ENCODE peak calls at places on chromosomes 1 and 21, in seven cellular contexts. One of them, this sample, is unnamed.
A peak's percentile ranks its signal among the peaks of the same experiment; 100 is the strongest.

GRCh38 chr1:179879797-179880196 is 2.2 kb upstream of the TOR1AIP2 start:
- DNase-seq in HAP-1: no peak
- DNase-seq in H9: no peak
- DNase-seq in T-helper 1 cell: no peak
- DNase-seq in astrocyte of the spinal cord: no peak
- DNase-seq in Calu3: no peak
- DNase-seq in PC-9: no peak
- DNase-seq in this sample: no peak

GRCh38 chr1:240084337-240084736 is 7.3 kb upstream of the FMN2 start:
- DNase-seq in HAP-1: no peak
- DNase-seq in H9: no peak
- DNase-seq in T-helper 1 cell: no peak
- DNase-seq in astrocyte of the spinal cord: no peak
- DNase-seq in Calu3: no peak
- DNase-seq in PC-9: no peak
- DNase-seq in this sample: no peak

GRCh38 chr1:55466343-55466742 is 251.2 kb upstream of the USP24 start:
- DNase-seq in HAP-1: no peak
- DNase-seq in H9: no peak
- DNase-seq in T-helper 1 cell: no peak
- DNase-seq in astrocyte of the spinal cord: no peak
- DNase-seq in Calu3: no peak
- DNase-seq in PC-9: peak; percentile 40
- DNase-seq in this sample: no peak

GRCh38 chr21:34351786-34352241 is 12.0 kb upstream of the KCNE2 start:
- DNase-seq in HAP-1: peak; percentile 82
- DNase-seq in H9: no peak
- DNase-seq in T-helper 1 cell: no peak
- DNase-seq in astrocyte of the spinal cord: peak; percentile 26
- DNase-seq in Calu3: peak; percentile 39
- DNase-seq in PC-9: peak; percentile 27
- DNase-seq in this sample: no peak

GRCh38 chr1:230643887-230644286 is 1.6 kb downstream of the COG2 start:
- DNase-seq in HAP-1: no peak
- DNase-seq in H9: no peak
- DNase-seq in T-helper 1 cell: no peak
- DNase-seq in astrocyte of the spinal cord: peak; percentile 5
- DNase-seq in Calu3: peak; percentile 39
- DNase-seq in PC-9: no peak
- DNase-seq in this sample: no peak

GRCh38 chr1:171220551-171221175 is 27.6 kb upstream of the FMO1 start:
- DNase-seq in HAP-1: no peak
- DNase-seq in H9: peak; percentile 89
- DNase-seq in T-helper 1 cell: no peak
- DNase-seq in astrocyte of the spinal cord: peak; percentile 92
- DNase-seq in Calu3: no peak
- DNase-seq in PC-9: no peak
- DNase-seq in this sample: no peak

GRCh38 chr1:26282694-26283019 is 2.8 kb downstream of the SH3BGRL3 start:
- DNase-seq in HAP-1: no peak
- DNase-seq in H9: no peak
- DNase-seq in T-helper 1 cell: no peak
- DNase-seq in astrocyte of the spinal cord: no peak
- DNase-seq in Calu3: no peak
- DNase-seq in PC-9: no peak
- DNase-seq in this sample: no peak

GRCh38 chr1:14140800-14141526 is 441.0 kb downstream of the PRDM2 start:
- DNase-seq in HAP-1: no peak
- DNase-seq in H9: no peak
- DNase-seq in T-helper 1 cell: no peak
- DNase-seq in astrocyte of the spinal cord: no peak
- DNase-seq in Calu3: no peak
- DNase-seq in PC-9: no peak
- DNase-seq in this sample: peak; percentile 81

GRCh38 chr1:46535063-46535462 is 16.4 kb downstream of the KNCN start:
- DNase-seq in HAP-1: no peak
- DNase-seq in H9: no peak
- DNase-seq in T-helper 1 cell: no peak
- DNase-seq in astrocyte of the spinal cord: no peak
- DNase-seq in Calu3: peak; percentile 72
- DNase-seq in PC-9: peak; percentile 65
- DNase-seq in this sample: peak; percentile 7

GRCh38 chr1:228368801-228369607 is 37.6 kb downstream of the TRIM11 start:
- DNase-seq in HAP-1: no peak
- DNase-seq in H9: no peak
- DNase-seq in T-helper 1 cell: peak; percentile 5
- DNase-seq in astrocyte of the spinal cord: no peak
- DNase-seq in Calu3: no peak
- DNase-seq in PC-9: no peak
- DNase-seq in this sample: peak; percentile 84

GRCh38 chr1:10152709-10153284 is 57.6 kb upstream of the KIF1B start:
- DNase-seq in HAP-1: peak; percentile 28
- DNase-seq in H9: peak; percentile 75
- DNase-seq in T-helper 1 cell: no peak
- DNase-seq in astrocyte of the spinal cord: peak; percentile 54
- DNase-seq in Calu3: peak; percentile 53
- DNase-seq in PC-9: peak; percentile 32
- DNase-seq in this sample: peak; percentile 75

GRCh38 chr1:84772428-84772943 is 82.2 kb upstream of the SSX2IP start:
- DNase-seq in HAP-1: peak; percentile 73
- DNase-seq in H9: peak; percentile 81
- DNase-seq in T-helper 1 cell: peak; percentile 43
- DNase-seq in astrocyte of the spinal cord: peak; percentile 81
- DNase-seq in Calu3: peak; percentile 89
- DNase-seq in PC-9: peak; percentile 65
- DNase-seq in this sample: no peak

GRCh38 chr1:247576514-247576913 is 11.6 kb upstream of the OR2G2 start:
- DNase-seq in HAP-1: peak; percentile 14
- DNase-seq in H9: no peak
- DNase-seq in T-helper 1 cell: no peak
- DNase-seq in astrocyte of the spinal cord: no peak
- DNase-seq in Calu3: no peak
- DNase-seq in PC-9: no peak
- DNase-seq in this sample: no peak

This sample was measured in Right ventricle myocardium inferior.